ENCODE peak calls at places on chromosomes 1 and 21, in seven cellular contexts. N is body of pancreas, Z is fibroblast of mammary gland, O is fibroblast of the aortic adventitia, I is thoracic aorta, S is tibial artery, L is K562. G is an unnamed sample.

GRCh38 chr1:37930246-37931142 is 16.4 kb downstream of the INPP5B start:
- DNase-seq in N (no peak), Z (no peak), O (no peak), I (no peak), S (no peak), L (no peak), G (no peak)

GRCh38 chr1:94098585-94099111 is 22.3 kb downstream of the ABCA4 start:
- DNase-seq in N (no peak), Z (no peak), O (no peak), I (no peak), S (no peak), L (no peak), G (no peak)

GRCh38 chr1:42176902-42177519 is 12.5 kb upstream of the GUCA2A start:
- DNase-seq in N (no peak), Z (peak), O (peak), I (no peak), S (no peak), L (peak), G (peak)

GRCh38 chr1:19828546-19828945 is 13.5 kb upstream of the RNF186 start:
- DNase-seq in N (no peak), Z (peak), O (peak), I (no peak), S (no peak), L (no peak), G (no peak)

GRCh38 chr1:218499021-218499691 is 154.0 kb downstream of the TGFB2 start:
- DNase-seq in N (no peak), Z (peak), O (peak), I (no peak), S (no peak), L (no peak), G (no peak)

GRCh38 chr1:78440381-78440793 is 50.4 kb upstream of the PTGFR start:
- DNase-seq in N (no peak), Z (peak), O (peak), I (no peak), S (no peak), L (no peak), G (no peak)

GRCh38 chr1:35486858-35487408 is 70.3 kb downstream of the KIAA0319L start:
- DNase-seq in N (no peak), Z (no peak), O (no peak), I (no peak), S (no peak), L (no peak), G (no peak)

GRCh38 chr21:27371688-27372331 is 404.9 kb upstream of the ADAMTS5 start:
- DNase-seq in N (no peak), Z (no peak), O (peak), I (no peak), S (no peak), L (no peak), G (no peak)

GRCh38 chr1:232915212-232915611 is 35.2 kb upstream of the NTPCR start:
- DNase-seq in N (no peak), Z (no peak), O (no peak), I (no peak), S (no peak), L (no peak), G (no peak)

GRCh38 chr21:32940079-32941014 is 85.4 kb upstream of the OLIG2 start:
- DNase-seq in N (peak), Z (peak), O (peak), I (no peak), S (no peak), L (peak), G (peak)

GRCh38 chr1:99115231-99115630 is 110.6 kb upstream of the PLPPR5 start:
- DNase-seq in N (no peak), Z (peak), O (no peak), I (no peak), S (no peak), L (no peak), G (no peak)

GRCh38 chr1:36304521-36304920 is 1.6 kb upstream of the SH3D21 start:
- DNase-seq in N (no peak), Z (no peak), O (no peak), I (no peak), S (no peak), L (no peak), G (no peak)

GRCh38 chr21:37574316-37574715 is 207.7 kb downstream of the DYRK1A start:
- DNase-seq in N (no peak), Z (no peak), O (no peak), I (no peak), S (no peak), L (no peak), G (no peak)

GRCh38 chr1:97943354-97943753 is 22.5 kb upstream of the DPYD start:
- DNase-seq in N (no peak), Z (peak), O (peak), I (no peak), S (no peak), L (no peak), G (no peak)

GRCh38 chr1:119279441-119280415 is 88.9 kb upstream of the HAO2 start:
- DNase-seq in N (no peak), Z (peak), O (peak), I (no peak), S (no peak), L (no peak), G (no peak)

GRCh38 chr1:187630653-187631380 is 802.1 kb downstream of the PLA2G4A start:
- DNase-seq in N (no peak), Z (no peak), O (no peak), I (no peak), S (no peak), L (no peak), G (no peak)

GRCh38 chr1:45351508-45351907 is 11.3 kb upstream of the MUTYH start:
- DNase-seq in N (no peak), Z (no peak), O (no peak), I (no peak), S (no peak), L (no peak), G (no peak)

GRCh38 chr21:38492002-38492401 is 6.3 kb downstream of the ERG start:
- DNase-seq in N (no peak), Z (no peak), O (no peak), I (no peak), S (no peak), L (no peak), G (no peak)

GRCh38 chr1:32816676-32817158 is 441 bp downstream of the YARS1 start:
- DNase-seq in N (no peak), Z (peak), O (peak), I (no peak), S (peak), L (peak), G (peak)

GRCh38 chr1:161013591-161014513 is 7.1 kb downstream of the F11R start:
- DNase-seq in N (peak), Z (peak), O (peak), I (peak), S (peak), L (peak), G (no peak)

GRCh38 chr1:28508435-28508754 is 2.6 kb downstream of the RCC1 start:
- DNase-seq in N (no peak), Z (peak), O (no peak), I (no peak), S (no peak), L (no peak), G (no peak)

GRCh38 chr1:57576750-57577149 is 152.9 kb upstream of the DAB1 start:
- DNase-seq in N (peak), Z (no peak), O (no peak), I (no peak), S (no peak), L (no peak), G (no peak)

GRCh38 chr1:247347395-247348222 is 15.9 kb upstream of the ZNF496 start:
- DNase-seq in N (no peak), Z (no peak), O (no peak), I (no peak), S (no peak), L (peak), G (no peak)

GRCh38 chr21:18951291-18952038 is 547.9 kb upstream of the TMPRSS15 start:
- DNase-seq in N (no peak), Z (peak), O (no peak), I (no peak), S (no peak), L (no peak), G (peak)

GRCh38 chr1:232059726-232060360 is 433.3 kb downstream of the DISC1 start:
- DNase-seq in N (peak), Z (no peak), O (no peak), I (no peak), S (no peak), L (no peak), G (no peak)

GRCh38 chr1:228228601-228229074 is 20.8 kb downstream of the OBSCN start:
- DNase-seq in N (no peak), Z (peak), O (peak), I (no peak), S (no peak), L (no peak), G (no peak)

GRCh38 chr1:18091660-18092446 is 15.7 kb upstream of the IGSF21 start:
- DNase-seq in N (no peak), Z (peak), O (peak), I (peak), S (peak), L (no peak), G (no peak)

GRCh38 chr1:62962794-62963776 is 179.2 kb downstream of the ATG4C start:
- DNase-seq in N (peak), Z (peak), O (peak), I (no peak), S (no peak), L (peak), G (peak)

GRCh38 chr21:38042246-38042645 is 126.0 kb upstream of the KCNJ6 start:
- DNase-seq in N (no peak), Z (no peak), O (no peak), I (no peak), S (no peak), L (no peak), G (no peak)

DNA sequence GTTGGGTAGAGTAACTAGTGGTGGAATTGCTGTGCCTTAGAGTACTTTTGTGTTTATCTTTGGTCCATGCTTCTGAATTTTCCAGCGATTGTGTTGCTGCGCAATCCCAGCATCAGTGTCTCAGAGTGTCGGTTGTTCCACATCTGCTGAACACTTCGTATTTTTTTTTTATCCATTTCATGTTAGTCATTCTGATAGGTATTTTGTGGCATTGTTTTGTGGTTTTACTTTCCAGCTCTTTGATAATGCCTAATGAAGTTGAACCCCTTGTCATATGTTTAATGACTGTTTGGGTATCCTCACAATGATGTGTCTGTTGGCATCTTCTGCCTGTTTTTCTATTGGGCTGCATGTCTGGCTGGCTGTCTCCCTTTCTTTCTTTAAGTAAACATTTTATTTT is 13.6 kb downstream of the TUFT1 start:
- DNase-seq in N (no peak), Z (peak), O (peak), I (no peak), S (no peak), L (no peak), G (no peak)
- TF ChIP-seq CTCF in N (no peak), Z (no peak), O (no peak), I (no peak), S (no peak), L (no peak), G (no peak)

GRCh38 chr1:6128276-6129081 is 51.6 kb downstream of the CHD5 start:
- DNase-seq in N (peak), Z (no peak), O (no peak), I (no peak), S (no peak), L (no peak), G (no peak)
- H3K4me3 ChIP-seq in N (no peak), Z (no peak), O (no peak), I (no peak), S (no peak), L (no peak), G (no peak)

GRCh38 chr1:165892935-165893334 is 65.5 kb downstream of the UCK2 start:
- DNase-seq in N (no peak), Z (no peak), O (no peak), I (no peak), S (no peak), L (no peak), G (no peak)

GRCh38 chr1:165895451-165895871 is 68.0 kb downstream of the UCK2 start:
- DNase-seq in N (no peak), Z (peak), O (peak), I (no peak), S (no peak), L (no peak), G (no peak)

GRCh38 chr1:165896277-165896676 is 68.9 kb downstream of the UCK2 start:
- DNase-seq in N (no peak), Z (peak), O (peak), I (peak), S (peak), L (no peak), G (peak)

GRCh38 chr1:165893507-165893906 is 66.1 kb downstream of the UCK2 start:
- DNase-seq in N (no peak), Z (no peak), O (no peak), I (no peak), S (no peak), L (no peak), G (no peak)

DNA sequence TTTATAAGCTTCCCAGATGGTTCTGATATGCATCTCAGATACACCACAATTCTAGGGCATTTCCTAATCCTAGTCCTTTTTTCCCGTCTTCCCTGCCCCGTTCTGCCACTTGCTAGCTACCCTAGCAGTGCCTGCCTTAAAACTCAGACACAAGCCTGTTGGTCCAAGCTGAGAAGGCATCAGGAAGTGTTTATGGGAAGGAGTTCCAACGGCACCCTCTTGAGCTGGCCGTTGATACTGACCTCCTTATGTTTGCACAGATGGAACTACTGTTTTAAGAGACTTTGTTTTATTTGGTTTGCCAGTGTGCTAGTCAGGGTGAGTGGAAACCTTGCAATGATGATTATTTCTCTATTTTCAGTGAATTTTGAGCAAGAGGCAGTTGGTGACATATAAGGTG is 67.2 kb downstream of the UCK2 start:
- DNase-seq in N (no peak), Z (peak), O (no peak), I (no peak), S (no peak), L (no peak), G (no peak)
- TF ChIP-seq CTCF in N (no peak), Z (no peak), O (no peak), I (no peak), S (no peak), L (no peak), G (peak)

DNA sequence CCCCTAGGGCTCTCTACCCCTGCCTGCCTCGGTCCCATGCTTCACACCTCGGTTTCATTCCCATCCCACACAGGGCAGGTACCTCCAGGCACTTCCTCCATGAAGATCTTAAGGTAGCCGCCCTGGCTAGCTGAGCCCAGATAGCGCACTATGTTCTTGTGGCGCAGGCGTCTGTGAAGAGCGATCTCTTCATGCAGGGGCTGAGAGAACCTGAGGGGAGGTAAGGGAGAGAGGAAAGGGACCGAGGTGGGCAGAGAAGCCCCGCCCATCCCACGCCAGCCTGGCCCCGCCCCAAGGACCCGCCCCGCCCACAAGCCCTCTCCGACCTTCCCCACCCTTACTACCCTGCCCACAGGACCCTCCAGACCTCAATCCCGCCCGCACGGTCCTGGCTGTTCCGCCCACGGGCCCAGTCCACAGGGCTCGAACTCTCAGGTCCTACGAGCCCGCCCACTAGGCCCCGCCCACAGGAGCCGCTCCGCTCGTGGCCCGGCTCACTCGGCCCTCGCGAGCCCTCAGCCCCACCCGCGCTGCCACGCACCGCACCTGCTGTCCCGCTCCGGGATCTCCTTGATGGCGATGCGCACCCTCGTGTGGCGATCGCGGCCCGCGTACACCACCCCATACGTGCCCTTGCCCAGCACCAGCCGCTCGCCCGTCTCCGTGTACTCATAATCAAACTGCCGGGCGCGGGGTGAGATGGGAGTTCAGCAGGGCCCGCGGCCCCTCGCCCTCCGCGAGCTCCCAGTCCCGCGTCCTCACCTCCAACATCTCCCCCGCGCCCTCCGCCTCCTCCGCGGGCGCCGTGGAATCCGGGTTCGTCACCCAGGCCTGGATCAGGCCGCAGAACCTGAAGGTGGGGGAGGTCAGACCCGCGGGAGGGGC is 6.4 kb downstream of the MAP3K6 start:
- DNase-seq in N (no peak), Z (no peak), O (no peak), I (no peak), S (no peak), L (peak), G (no peak)
- H3K4me3 ChIP-seq in N (no peak), Z (no peak), O (no peak), I (peak), S (no peak), L (peak), G (no peak)

GRCh38 chr1:154906621-154907081 is 29.9 kb downstream of the PMVK start:
- DNase-seq in N (no peak), Z (peak), O (no peak), I (no peak), S (no peak), L (no peak), G (no peak)
- TF ChIP-seq CTCF in N (no peak), Z (peak), O (peak), I (peak), S (no peak), L (peak), G (peak)

DNA sequence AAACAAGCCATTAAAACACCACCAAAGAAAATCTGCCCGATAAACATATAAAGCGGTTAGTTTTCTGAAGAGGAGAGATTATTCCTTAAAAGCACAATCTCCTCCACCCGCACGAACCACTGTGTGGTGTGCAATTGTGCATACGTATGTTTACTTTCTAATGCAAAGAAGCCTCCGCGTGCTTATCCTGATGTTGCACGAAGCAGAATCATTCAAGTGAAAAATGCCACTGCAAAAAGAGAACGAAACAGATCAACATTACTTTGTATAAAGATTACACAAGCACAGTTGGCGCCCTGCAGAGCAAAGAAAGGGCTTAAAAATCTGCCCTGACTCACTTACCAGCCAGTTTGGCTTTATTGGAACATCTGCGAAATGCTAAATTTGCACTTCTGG is 166.8 kb downstream of the ZNF281 start:
- DNase-seq in N (no peak), Z (no peak), O (peak), I (no peak), S (no peak), L (no peak), G (no peak)
- H3K4me3 ChIP-seq in N (no peak), Z (no peak), O (no peak), I (no peak), S (no peak), L (no peak), G (peak)

GRCh38 chr1:55286851-55287602 is 71.9 kb upstream of the USP24 start:
- DNase-seq in N (no peak), Z (peak), O (peak), I (no peak), S (no peak), L (no peak), G (no peak)

GRCh38 chr1:55288245-55288644 is 73.1 kb upstream of the USP24 start:
- DNase-seq in N (no peak), Z (peak), O (no peak), I (no peak), S (peak), L (no peak), G (no peak)

GRCh38 chr1:55287732-55288131 is 72.6 kb upstream of the USP24 start:
- DNase-seq in N (no peak), Z (no peak), O (no peak), I (no peak), S (no peak), L (no peak), G (peak)

GRCh38 chr1:55284856-55285255 is 69.7 kb upstream of the USP24 start:
- DNase-seq in N (peak), Z (peak), O (peak), I (no peak), S (peak), L (peak), G (peak)

DNA sequence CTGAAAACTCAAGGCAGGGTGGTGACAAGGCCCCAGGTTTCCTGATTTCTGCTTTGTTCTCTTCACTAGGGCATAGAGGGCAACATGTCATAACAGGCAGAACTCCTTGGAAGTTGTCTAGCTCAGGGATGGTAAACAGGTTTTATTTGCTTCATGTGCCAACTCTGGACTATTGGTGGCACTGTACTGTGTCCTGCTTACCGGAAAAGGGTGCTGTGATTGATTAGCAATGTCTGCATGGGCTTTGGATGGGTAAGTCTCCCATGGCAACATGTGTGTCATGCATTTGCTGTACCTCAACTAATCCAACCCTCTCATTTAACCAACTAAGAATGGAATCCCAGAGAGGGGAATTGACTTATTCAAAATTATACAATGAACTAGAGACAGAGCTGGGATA is 70.7 kb upstream of the USP24 start:
- DNase-seq in N (no peak), Z (peak), O (no peak), I (no peak), S (no peak), L (no peak), G (no peak)
- TF ChIP-seq CTCF in N (no peak), Z (no peak), O (no peak), I (no peak), S (no peak), L (no peak), G (no peak)

GRCh38 chr1:234683856-234684632 is 74.1 kb upstream of the IRF2BP2 start:
- DNase-seq in N (peak), Z (peak), O (peak), I (peak), S (peak), L (no peak), G (no peak)
- H3K4me3 ChIP-seq in N (no peak), Z (no peak), O (no peak), I (no peak), S (no peak), L (no peak), G (no peak)

GRCh38 chr1:5975133-5975880 is 16.9 kb downstream of the NPHP4 start:
- DNase-seq in N (peak), Z (peak), O (peak), I (no peak), S (no peak), L (no peak), G (peak)
- TF ChIP-seq CTCF in N (peak), Z (peak), O (peak), I (peak), S (peak), L (peak), G (peak)

GRCh38 chr21:44927259-44927586 is 6.5 kb upstream of the ITGB2 start:
- DNase-seq in N (no peak), Z (no peak), O (no peak), I (no peak), S (no peak), L (no peak), G (no peak)
- H3K4me3 ChIP-seq in N (no peak), Z (no peak), O (no peak), I (peak), S (no peak), L (no peak), G (no peak)

G was measured in WERI-Rb-1.